ENCODE peak calls at places on chromosomes 2 and 18, in ten cellular contexts. E is PC-3, P is fibroblast of lung, X is HCT116, U is H9, C is SK-N-SH, T is A549, S is PC-9, H is IMR-90, B is astrocyte. K is an unnamed sample.

GRCh38 chr2:37389984-37390765 is 45.7 kb downstream of the QPCT start:
- DNase-seq in X (peak; percentile 28), E (peak; percentile 95), U (peak; percentile 67), S (peak; percentile 44), T (peak; percentile 86), C (no peak), P (peak; percentile 91), B (peak; percentile 89), H (peak; percentile 96), K (peak; percentile 77)

GRCh38 chr18:74013955-74014354 is 133.7 kb downstream of the FBXO15 start:
- DNase-seq in X (no peak), U (no peak), S (no peak), H (peak; percentile 57), E (peak; percentile 69), B (peak; percentile 87), C (no peak), P (peak; percentile 89), T (no peak), K (no peak)

GRCh38 chr2:111624401-111625156 is 259.4 kb downstream of the ANAPC1 start:
- DNase-seq in H (peak; percentile 86), C (no peak), U (no peak), T (no peak), B (peak; percentile 65), X (no peak), E (no peak), S (no peak), P (peak; percentile 69), K (peak; percentile 53)

GRCh38 chr2:191679818-191680600 is 2.1 kb downstream of the NABP1 start:
- DNase-seq in B (peak; percentile 90), C (no peak), U (no peak), S (no peak), E (peak; percentile 86), T (peak; percentile 35), H (peak; percentile 93), X (peak; percentile 66), P (peak; percentile 91), K (no peak)

GRCh38 chr2:189803431-189803830 is 19.2 kb downstream of the PMS1 start:
- DNase-seq in P (no peak), U (no peak), H (no peak), E (no peak), C (no peak), S (no peak), T (no peak), X (no peak), B (no peak), K (no peak)

GRCh38 chr2:119723784-119724467 is 35.8 kb upstream of the PTPN4 start:
- DNase-seq in E (no peak), P (peak; percentile 68), S (no peak), U (no peak), H (no peak), T (no peak), B (peak; percentile 65), C (no peak), X (no peak), K (no peak)

GRCh38 chr2:28134262-28134812 is 243.8 kb downstream of the BABAM2 start:
- DNase-seq in X (no peak), B (no peak), S (peak; percentile 31), U (no peak), H (no peak), E (peak; percentile 50), P (no peak), C (no peak), T (no peak), K (peak; percentile 16)

GRCh38 chr2:101360229-101360628 is 27.1 kb downstream of the CREG2 start:
- DNase-seq in S (peak; percentile 73), H (peak; percentile 52), U (no peak), C (no peak), E (peak; percentile 89), X (peak; percentile 75), B (peak; percentile 77), T (no peak), P (peak; percentile 79), K (peak; percentile 56)

GRCh38 chr2:100409461-100409860 is 8.0 kb downstream of the CHST10 start:
- DNase-seq in T (no peak), X (no peak), E (no peak), H (no peak), C (no peak), S (no peak), U (no peak), B (no peak), P (no peak), K (no peak)

GRCh38 chr2:33209976-33210375 is 263.2 kb downstream of the LTBP1 start:
- DNase-seq in S (no peak), U (no peak), X (no peak), P (peak; percentile 65), B (no peak), H (peak; percentile 55), T (no peak), E (no peak), C (no peak), K (no peak)

DNA sequence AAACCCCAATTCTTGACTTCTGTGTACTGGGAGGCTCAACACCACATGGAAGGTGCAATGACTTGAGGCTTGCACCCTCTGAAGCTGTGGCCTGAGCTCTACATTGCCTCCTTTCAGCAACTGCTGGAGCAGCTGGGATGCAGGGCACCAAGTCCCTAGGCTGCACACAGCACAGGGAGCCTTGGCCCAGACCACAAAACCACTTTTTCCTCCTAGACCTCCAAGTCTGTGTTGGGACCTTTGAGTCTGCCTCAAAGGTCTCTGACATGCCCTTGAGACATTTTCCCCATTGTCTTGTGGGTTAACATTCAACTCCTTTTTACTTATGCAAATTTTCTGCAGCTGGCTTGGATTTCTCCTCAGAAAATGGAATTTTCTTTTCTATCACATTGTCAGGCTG is 62.6 kb upstream of the KCNE4 start:
- DNase-seq in C (no peak), B (no peak), T (no peak), U (no peak), P (no peak), S (no peak), E (no peak), X (no peak), H (no peak), K (no peak)
- H3K4me2 ChIP-seq in C (no peak overlapping the region), B (no peak overlapping the region), T (no peak overlapping the region), U (no peak overlapping the region), P (no peak overlapping the region), S (no peak overlapping the region), E (no peak overlapping the region), X (no peak overlapping the region), H (no peak overlapping the region), K (no peak overlapping the region)

GRCh38 chr2:69816923-69817542 is 12.4 kb upstream of the GMCL1 start:
- DNase-seq in U (peak; percentile 73), H (peak; percentile 89), X (peak; percentile 85), S (peak; percentile 59), C (peak; percentile 39), P (peak; percentile 76), T (peak; percentile 78), E (peak; percentile 97), B (peak; percentile 67), K (peak; percentile 92)

GRCh38 chr2:69811018-69811417 is 18.4 kb upstream of the GMCL1 start:
- DNase-seq in X (no peak), H (no peak), C (no peak), S (no peak), E (no peak), B (no peak), U (no peak), P (no peak), T (no peak), K (no peak)

GRCh38 chr2:69811591-69811990 is 17.9 kb upstream of the GMCL1 start:
- DNase-seq in X (no peak), S (no peak), B (no peak), C (no peak), T (no peak), P (no peak), U (no peak), E (no peak), H (no peak), K (no peak)

GRCh38 chr2:69817739-69818494 is 11.5 kb upstream of the GMCL1 start:
- DNase-seq in T (no peak), E (no peak), H (no peak), U (no peak), X (no peak), C (peak; percentile 16), P (no peak), B (no peak), S (no peak), K (no peak)

DNA sequence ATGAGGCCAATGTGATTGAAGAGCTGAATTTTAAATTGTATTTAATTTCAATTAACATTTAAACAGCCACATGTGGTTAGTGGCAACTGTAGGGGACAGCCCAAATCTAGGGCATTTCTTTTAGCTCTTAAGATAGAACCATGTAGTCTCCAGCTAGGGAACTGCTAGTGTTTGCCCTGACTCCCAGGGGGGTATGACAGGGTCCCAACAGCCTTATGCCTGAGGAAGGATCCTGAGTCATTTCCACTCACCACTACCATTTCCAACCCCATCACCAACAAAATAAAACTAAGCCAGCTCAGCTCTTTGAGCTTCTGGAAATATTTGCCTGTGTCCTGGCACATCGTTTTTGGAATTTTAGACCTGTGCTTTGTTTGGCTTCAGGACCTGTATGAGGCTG is 13.7 kb upstream of the GMCL1 start:
- DNase-seq in H (no peak), E (peak; percentile 24), U (no peak), X (no peak), T (no peak), P (peak; percentile 7), C (no peak), B (no peak), S (no peak), K (no peak)
- H3K4me2 ChIP-seq in H (no peak overlapping the region), E (no peak overlapping the region), U (no peak overlapping the region), X (no peak overlapping the region), T (peak overlapping the region; percentile 1), P (no peak overlapping the region), C (no peak overlapping the region), B (no peak overlapping the region), S (no peak overlapping the region), K (no peak overlapping the region)

GRCh38 chr2:68390114-68390513 is 25.0 kb downstream of the PLEK start:
- DNase-seq in P (no peak), X (no peak), S (no peak), C (no peak), E (no peak), H (no peak), U (no peak), T (no peak), B (no peak), K (no peak)
- H3K4me2 ChIP-seq in P (no peak overlapping the region), X (no peak overlapping the region), S (no peak overlapping the region), C (no peak overlapping the region), E (no peak overlapping the region), H (no peak overlapping the region), U (no peak overlapping the region), T (no peak overlapping the region), B (no peak overlapping the region), K (no peak overlapping the region)

GRCh38 chr2:145350011-145350410 is 830.1 kb upstream of the ZEB2 start:
- DNase-seq in T (no peak), S (no peak), P (peak; percentile 87), E (peak; percentile 55), X (no peak), H (peak; percentile 81), U (no peak), B (peak; percentile 80), C (no peak), K (no peak)
- H3K4me2 ChIP-seq in T (no peak overlapping the region), S (no peak overlapping the region), P (no peak overlapping the region), E (no peak overlapping the region), X (no peak overlapping the region), H (no peak overlapping the region), U (no peak overlapping the region), B (peak overlapping the region; percentile 42), C (no peak overlapping the region), K (no peak overlapping the region)

K was measured in hepatocyte.